ENCODE peak calls at places on chromosomes 5 and 9, in ten cellular contexts. J is T-helper 9 cell, X is endothelial cell of umbilical vein, T is frontal cortex, Q is islet precursor cell, A is NCI-H446 treated with DMSO at 0.1 percent for 48 hours, Y is left colon, B is hepatocyte, M is WTC11, Z is endodermal cell. E is an unnamed sample.

GRCh38 chr9:30622551-30622950 is 1761.9 kb upstream of the ACO1 start:
- DNase-seq in X (no peak), T (no peak), A (no peak), Z (no peak), M (no peak), J (no peak), B (no peak), Q (no peak), Y (no peak), E (no peak)

GRCh38 chr9:136977223-136978072 is at the start of gene PTGDS:
- DNase-seq in Z (no peak), Y (no peak), A (no peak), Q (no peak), T (peak; percentile 87), X (no peak), B (no peak), M (no peak), J (no peak), E (no peak)

GRCh38 chr5:145996135-145996534 is 59.8 kb downstream of the SH3RF2 start:
- DNase-seq in Q (no peak), A (no peak), X (no peak), Y (no peak), T (no peak), B (no peak), M (no peak), J (no peak), Z (no peak), E (no peak)

GRCh38 chr5:143229896-143230675 is 173.4 kb downstream of the NR3C1 start:
- DNase-seq in M (no peak), B (no peak), Q (no peak), X (no peak), Y (no peak), Z (peak; percentile 66), J (no peak), T (no peak), A (no peak), E (no peak)

GRCh38 chr5:93594591-93595419 is 11.8 kb downstream of the NR2F1 start:
- DNase-seq in T (no peak), Y (no peak), M (peak; percentile 54), J (no peak), X (no peak), Z (peak; percentile 78), B (no peak), A (no peak), Q (peak; percentile 65), E (no peak)

GRCh38 chr9:137429546-137429890 is 6.3 kb downstream of the NOXA1 start:
- DNase-seq in B (no peak), J (no peak), T (no peak), X (no peak), A (no peak), Y (no peak), Q (no peak), M (no peak), Z (no peak), E (no peak)

GRCh38 chr5:173568128-173568527 is 48.3 kb downstream of the BOD1 start:
- DNase-seq in B (no peak), T (no peak), Y (no peak), Q (no peak), X (no peak), A (no peak), J (no peak), M (no peak), Z (no peak), E (no peak)

GRCh38 chr9:133059623-133060022 is 2.2 kb upstream of the CEL start:
- DNase-seq in B (no peak), Z (peak; percentile 65), X (no peak), T (no peak), Q (no peak), A (no peak), Y (no peak), M (no peak), J (no peak), E (no peak)

GRCh38 chr5:34690301-34690700 is 34.2 kb downstream of the RAI14 start:
- DNase-seq in Q (peak; percentile 63), T (no peak), Z (peak; percentile 31), J (no peak), M (no peak), Y (no peak), B (no peak), A (no peak), X (no peak), E (no peak)

GRCh38 chr9:117737721-117738226 is 33.6 kb downstream of the TLR4 start:
- DNase-seq in J (no peak), B (no peak), Y (no peak), M (no peak), Z (no peak), X (no peak), A (no peak), Q (no peak), T (no peak), E (no peak)

GRCh38 chr5:10788358-10788757 is 27.3 kb upstream of the DAP start:
- DNase-seq in X (no peak), Y (no peak), B (no peak), M (no peak), J (no peak), Q (no peak), A (no peak), T (no peak), Z (no peak), E (no peak)

GRCh38 chr9:37255944-37256862 is 135.8 kb downstream of the ZCCHC7 start:
- DNase-seq in A (no peak), Y (no peak), T (no peak), J (no peak), X (no peak), Z (no peak), Q (no peak), B (no peak), M (no peak), E (no peak)

GRCh38 chr9:90985631-90986030 is 184.0 kb downstream of the SYK start:
- DNase-seq in X (peak; percentile 5), J (no peak), Y (no peak), Q (no peak), A (no peak), Z (no peak), B (no peak), T (no peak), M (no peak), E (no peak)

GRCh38 chr9:86997158-86997557 is 49.9 kb upstream of the GAS1 start:
- DNase-seq in X (no peak), Z (no peak), A (no peak), Y (no peak), M (no peak), Q (no peak), J (no peak), T (no peak), B (peak; percentile 52), E (no peak)

GRCh38 chr5:133467712-133468463 is 144.5 kb downstream of the FSTL4 start:
- DNase-seq in M (no peak), Q (peak; percentile 53), B (no peak), X (no peak), Z (peak; percentile 36), Y (no peak), T (no peak), A (no peak), J (no peak), E (no peak)

GRCh38 chr5:9545959-9546851 is at the start of gene SEMA5A:
- DNase-seq in X (no peak), Q (peak; percentile 86), T (peak; percentile 62), A (no peak), B (peak; percentile 88), Z (peak; percentile 93), J (peak; percentile 0), Y (peak; percentile 88), M (peak; percentile 78), E (no peak)

GRCh38 chr9:7910426-7911015 is 110.9 kb upstream of the DMAC1 start:
- DNase-seq in Q (no peak), A (no peak), Z (no peak), M (no peak), T (no peak), B (no peak), Y (peak; percentile 31), X (no peak), J (no peak), E (no peak)

GRCh38 chr5:163509288-163510040 is 4.0 kb downstream of the MAT2B start:
- DNase-seq in B (peak; percentile 44), Y (no peak), X (peak; percentile 81), A (peak; percentile 58), M (no peak), T (no peak), J (no peak), Q (peak; percentile 68), Z (no peak), E (no peak)

GRCh38 chr5:57216714-57217113 is 42.9 kb downstream of the GPBP1 start:
- DNase-seq in Q (no peak), Y (no peak), A (no peak), Z (no peak), T (no peak), B (no peak), J (no peak), M (no peak), X (no peak), E (no peak)

GRCh38 chr5:159682623-159683022 is 233.7 kb upstream of the ADRA1B start:
- DNase-seq in A (no peak), M (no peak), X (no peak), Q (no peak), J (no peak), Y (no peak), T (no peak), B (no peak), Z (no peak), E (no peak)